ENCODE peak calls at places on chromosomes 6 and 20, in four cellular contexts. One of them, this sample, is unnamed.
A peak's percentile ranks its signal among the peaks of the same experiment; 100 is the strongest.

GRCh38 chr6:83511901-83512681 is at the start of gene PRSS35:
- DNase-seq in LoVo: peak; percentile 53
- DNase-seq in putamen: peak; percentile 40
- DNase-seq in COR-L47: no peak
- DNase-seq in this sample: no peak

GRCh38 chr6:21773199-21773974 is 179.8 kb downstream of the SOX4 start:
- DNase-seq in LoVo: no peak
- DNase-seq in putamen: no peak
- DNase-seq in COR-L47: no peak
- DNase-seq in this sample: no peak

GRCh38 chr20:25294459-25295385 is 46.8 kb downstream of the PYGB start:
- DNase-seq in LoVo: no peak
- DNase-seq in putamen: peak; percentile 49
- DNase-seq in COR-L47: peak; percentile 41
- DNase-seq in this sample: peak; percentile 80

GRCh38 chr20:13284830-13285229 is 63.8 kb downstream of the ISM1 start:
- DNase-seq in LoVo: no peak
- DNase-seq in putamen: no peak
- DNase-seq in COR-L47: no peak
- DNase-seq in this sample: no peak

GRCh38 chr6:167574431-167575097 is 249.7 kb downstream of the TTLL2 start:
- DNase-seq in LoVo: no peak
- DNase-seq in putamen: no peak
- DNase-seq in COR-L47: no peak
- DNase-seq in this sample: no peak

GRCh38 chr6:87661503-87661902 is 40.5 kb downstream of the AKIRIN2 start:
- DNase-seq in LoVo: no peak
- DNase-seq in putamen: no peak
- DNase-seq in COR-L47: no peak
- DNase-seq in this sample: no peak

GRCh38 chr20:49384437-49385434 is 97.7 kb downstream of the KCNB1 start:
- DNase-seq in LoVo: peak; percentile 14
- DNase-seq in putamen: peak; percentile 40
- DNase-seq in COR-L47: peak; percentile 69
- DNase-seq in this sample: no peak

GRCh38 chr6:12716298-12716853 is at the start of gene PHACTR1:
- DNase-seq in LoVo: no peak
- DNase-seq in putamen: peak; percentile 63
- DNase-seq in COR-L47: no peak
- DNase-seq in this sample: no peak

GRCh38 chr6:156848533-156848932 is 71.4 kb downstream of the ARID1B start:
- DNase-seq in LoVo: no peak
- DNase-seq in putamen: no peak
- DNase-seq in COR-L47: peak; percentile 24
- DNase-seq in this sample: no peak

GRCh38 chr20:4275689-4276088 is 260.3 kb upstream of the RNF24 start:
- DNase-seq in LoVo: no peak
- DNase-seq in putamen: no peak
- DNase-seq in COR-L47: no peak
- DNase-seq in this sample: no peak

GRCh38 chr6:17710331-17710730 is 3.6 kb upstream of the NUP153 start:
- DNase-seq in LoVo: no peak
- DNase-seq in putamen: no peak
- DNase-seq in COR-L47: no peak
- DNase-seq in this sample: no peak

GRCh38 chr6:116011520-116011919 is 49.2 kb downstream of the FRK start:
- DNase-seq in LoVo: peak; percentile 84
- DNase-seq in putamen: no peak
- DNase-seq in COR-L47: peak; percentile 35
- DNase-seq in this sample: no peak

GRCh38 chr6:165662041-165662491 is 975 bp downstream of the PDE10A start:
- DNase-seq in LoVo: no peak
- DNase-seq in putamen: no peak
- DNase-seq in COR-L47: no peak
- DNase-seq in this sample: peak; percentile 64

GRCh38 chr6:53929340-53930120 is 134.7 kb downstream of the LRRC1 start:
- DNase-seq in LoVo: no peak
- DNase-seq in putamen: no peak
- DNase-seq in COR-L47: no peak
- DNase-seq in this sample: no peak

GRCh38 chr20:36116813-36117441 is 37.6 kb upstream of the EPB41L1 start:
- DNase-seq in LoVo: no peak
- DNase-seq in putamen: no peak
- DNase-seq in COR-L47: no peak
- DNase-seq in this sample: no peak

GRCh38 chr20:59776059-59776603 is 157.3 kb downstream of the SYCP2 start:
- DNase-seq in LoVo: no peak
- DNase-seq in putamen: no peak
- DNase-seq in COR-L47: no peak
- DNase-seq in this sample: no peak

GRCh38 chr6:10801224-10801848 is 37.0 kb downstream of the MAK start:
- DNase-seq in LoVo: peak; percentile 61
- DNase-seq in putamen: peak; percentile 25
- DNase-seq in COR-L47: peak; percentile 10
- DNase-seq in this sample: peak; percentile 65

GRCh38 chr6:150631283-150631981 is 31.7 kb downstream of the PLEKHG1 start:
- DNase-seq in LoVo: no peak
- DNase-seq in putamen: no peak
- DNase-seq in COR-L47: no peak
- DNase-seq in this sample: no peak

GRCh38 chr6:49787176-49787575 is at the start of gene PGK2:
- DNase-seq in LoVo: no peak
- DNase-seq in putamen: no peak
- DNase-seq in COR-L47: no peak
- DNase-seq in this sample: no peak

GRCh38 chr6:149915970-149916865 is 6.7 kb downstream of the RAET1G start:
- DNase-seq in LoVo: no peak
- DNase-seq in putamen: no peak
- DNase-seq in COR-L47: no peak
- DNase-seq in this sample: no peak

GRCh38 chr6:63807056-63807455 is 171.5 kb downstream of the PHF3 start:
- DNase-seq in LoVo: peak; percentile 5
- DNase-seq in putamen: no peak
- DNase-seq in COR-L47: no peak
- DNase-seq in this sample: no peak

GRCh38 chr20:16819483-16819882 is 71.3 kb downstream of the OTOR start:
- DNase-seq in LoVo: no peak
- DNase-seq in putamen: no peak
- DNase-seq in COR-L47: no peak
- DNase-seq in this sample: no peak

GRCh38 chr6:10643214-10643641 is 51.2 kb downstream of the C6orf52 start:
- DNase-seq in LoVo: no peak
- DNase-seq in putamen: no peak
- DNase-seq in COR-L47: no peak
- DNase-seq in this sample: no peak